ENCODE peak calls at places on chromosomes 11 and 22, in six cellular contexts. H, M, Q, E, N and F are unnamed samples.

GRCh38 chr11:442611-443081 is 835 bp upstream of the ANO9 start:
- DNase-seq in H (no peak), M (no peak), Q (no peak), E (peak), N (no peak), F (no peak)

GRCh38 chr22:43901976-43902643 is 10.3 kb upstream of the PNPLA5 start:
- DNase-seq in H (no peak), M (peak), Q (no peak), E (no peak), N (no peak), F (no peak)

GRCh38 chr11:117572671-117573070 is 224.3 kb downstream of the DSCAML1 start:
- DNase-seq in H (peak), M (no peak), Q (no peak), E (no peak), N (no peak), F (no peak)

GRCh38 chr11:61273151-61274078 is 21.7 kb downstream of the VWCE start:
- DNase-seq in H (no peak), M (no peak), Q (no peak), E (no peak), N (no peak), F (no peak)

GRCh38 chr22:34236527-34236926 is 316.3 kb upstream of the LARGE1 start:
- DNase-seq in H (no peak), M (no peak), Q (no peak), E (peak), N (peak), F (peak)

GRCh38 chr11:95089620-95090542 is at the start of gene ENDOD1:
- DNase-seq in H (peak), M (peak), Q (peak), E (peak), N (peak), F (peak)

GRCh38 chr11:35035894-35036408 is 103.0 kb upstream of the CD44 start:
- DNase-seq in H (no peak), M (peak), Q (no peak), E (no peak), N (no peak), F (no peak)

GRCh38 chr11:78339483-78339882 is 78.1 kb downstream of the GAB2 start:
- DNase-seq in H (no peak), M (no peak), Q (no peak), E (no peak), N (no peak), F (no peak)

GRCh38 chr11:114154271-114155047 is 94.9 kb downstream of the ZBTB16 start:
- DNase-seq in H (no peak), M (no peak), Q (peak), E (no peak), N (no peak), F (no peak)

GRCh38 chr11:92978226-92979111 is 9.0 kb downstream of the MTNR1B start:
- DNase-seq in H (no peak), M (no peak), Q (no peak), E (peak), N (no peak), F (no peak)

GRCh38 chr11:65863889-65864757 is 3.9 kb downstream of the MUS81 start:
- DNase-seq in H (no peak), M (no peak), Q (no peak), E (no peak), N (no peak), F (no peak)

GRCh38 chr11:84549221-84549620 is 1077.9 kb downstream of the DLG2 start:
- DNase-seq in H (no peak), M (no peak), Q (no peak), E (no peak), N (no peak), F (no peak)

GRCh38 chr11:114196994-114197702 is 99.1 kb upstream of the NNMT start:
- DNase-seq in H (no peak), M (no peak), Q (no peak), E (no peak), N (no peak), F (no peak)

GRCh38 chr11:16099501-16099900 is 256.8 kb downstream of the SOX6 start:
- DNase-seq in H (no peak), M (no peak), Q (no peak), E (no peak), N (no peak), F (no peak)

GRCh38 chr22:27480487-27480886 is 321.1 kb downstream of the MN1 start:
- DNase-seq in H (peak), M (no peak), Q (no peak), E (no peak), N (no peak), F (no peak)

GRCh38 chr11:121318848-121319834 is 26.6 kb downstream of the SC5D start:
- DNase-seq in H (no peak), M (peak), Q (peak), E (no peak), N (peak), F (no peak)

GRCh38 chr11:125626381-125626950 is 1.5 kb downstream of the CHEK1 start:
- DNase-seq in H (peak), M (peak), Q (no peak), E (no peak), N (peak), F (no peak)

GRCh38 chr11:128039140-128040021 is 548.0 kb downstream of the ETS1 start:
- DNase-seq in H (no peak), M (peak), Q (peak), E (peak), N (peak), F (no peak)

GRCh38 chr11:114270531-114271270 is 25.5 kb upstream of the NNMT start:
- DNase-seq in H (no peak), M (no peak), Q (no peak), E (no peak), N (no peak), F (no peak)

GRCh38 chr22:27971926-27972325 is 52.9 kb upstream of the PITPNB start:
- DNase-seq in H (no peak), M (no peak), Q (no peak), E (no peak), N (no peak), F (no peak)

GRCh38 chr11:35030716-35031213 is 108.2 kb upstream of the CD44 start:
- DNase-seq in H (no peak), M (peak), Q (peak), E (peak), N (no peak), F (no peak)

GRCh38 chr11:64546600-64546999 is 44.4 kb upstream of the SLC22A12 start:
- DNase-seq in H (no peak), M (no peak), Q (no peak), E (no peak), N (no peak), F (no peak)

GRCh38 chr11:77374611-77375031 is 73.1 kb upstream of the GDPD4 start:
- DNase-seq in H (no peak), M (no peak), Q (no peak), E (no peak), N (no peak), F (no peak)

GRCh38 chr11:119055901-119056300 is 1.1 kb downstream of the HYOU1 start:
- DNase-seq in H (no peak), M (no peak), Q (no peak), E (no peak), N (peak), F (no peak)

GRCh38 chr22:29370556-29370955 is 17.8 kb downstream of the AP1B1 start:
- DNase-seq in H (no peak), M (no peak), Q (no peak), E (no peak), N (no peak), F (no peak)

GRCh38 chr11:19091366-19091765 is 25.6 kb upstream of the ZDHHC13 start:
- DNase-seq in H (no peak), M (no peak), Q (no peak), E (no peak), N (no peak), F (no peak)

GRCh38 chr11:98100689-98101088 is 920.1 kb upstream of the CNTN5 start:
- DNase-seq in H (no peak), M (no peak), Q (no peak), E (no peak), N (no peak), F (no peak)

GRCh38 chr11:6455070-6455469 is 14.3 kb upstream of the HPX start:
- DNase-seq in H (no peak), M (no peak), Q (no peak), E (no peak), N (no peak), F (no peak)

GRCh38 chr11:6219359-6219758 is 14.0 kb downstream of the C11orf42 start:
- DNase-seq in H (no peak), M (peak), Q (peak), E (no peak), N (no peak), F (no peak)

GRCh38 chr22:41822289-41823057 is 10.4 kb upstream of the SREBF2 start:
- DNase-seq in H (no peak), M (peak), Q (peak), E (no peak), N (peak), F (no peak)

GRCh38 chr11:65172600-65172999 is 2.6 kb downstream of the SPDYC start:
- DNase-seq in H (no peak), M (no peak), Q (no peak), E (no peak), N (no peak), F (no peak)

GRCh38 chr22:32531955-32532818 is 57.6 kb downstream of the FBXO7 start:
- DNase-seq in H (peak), M (no peak), Q (no peak), E (peak), N (no peak), F (peak)

GRCh38 chr22:29861672-29862297 is 21.2 kb upstream of the MTMR3 start:
- DNase-seq in H (no peak), M (no peak), Q (no peak), E (no peak), N (no peak), F (no peak)

GRCh38 chr11:46377831-46378230 is 3.6 kb upstream of the MDK start:
- DNase-seq in H (no peak), M (no peak), Q (no peak), E (no peak), N (no peak), F (no peak)

GRCh38 chr22:34105461-34106062 is 185.3 kb upstream of the LARGE1 start:
- DNase-seq in H (peak), M (no peak), Q (peak), E (peak), N (peak), F (peak)

GRCh38 chr11:27075192-27075591 is 34.6 kb downstream of the BBOX1 start:
- DNase-seq in H (no peak), M (no peak), Q (no peak), E (no peak), N (no peak), F (no peak)